ENCODE peak calls at places on chromosome 2, in five cellular contexts. F, N, R, H and K are unnamed samples.

GRCh38 chr2:235729182-235729929 is 235.5 kb downstream of the AGAP1 start:
- DNase-seq in F (no peak), N (no peak), R (no peak), H (no peak), K (no peak)

GRCh38 chr2:232689152-232689910 is 7.8 kb upstream of the GIGYF2 start:
- DNase-seq in F (no peak), R (no peak), N (no peak), H (no peak), K (peak)

GRCh38 chr2:122136071-122136470 is 380.6 kb downstream of the TSN start:
- DNase-seq in H (no peak), R (peak), N (peak), F (no peak), K (peak)

GRCh38 chr2:191630313-191630712 is 47.6 kb upstream of the NABP1 start:
- DNase-seq in F (no peak), N (no peak), R (no peak), H (no peak), K (no peak)

GRCh38 chr2:186629245-186629996 is 39.6 kb downstream of the ITGAV start:
- DNase-seq in H (no peak), F (no peak), N (no peak), R (no peak), K (no peak)

GRCh38 chr2:173109253-173110188 is 33.9 kb downstream of the MAP3K20 start:
- DNase-seq in F (no peak), N (no peak), R (peak), H (no peak), K (no peak)

GRCh38 chr2:95004702-95005101 is 20.8 kb upstream of the MAL start:
- DNase-seq in R (no peak), N (no peak), H (no peak), F (no peak), K (no peak)

GRCh38 chr2:24594283-24594682 is 103.2 kb downstream of the NCOA1 start:
- DNase-seq in H (no peak), F (no peak), R (no peak), N (no peak), K (no peak)

GRCh38 chr2:55093381-55093780 is 43.1 kb upstream of the RTN4 start:
- DNase-seq in F (no peak), H (no peak), R (no peak), N (no peak), K (no peak)

GRCh38 chr2:29259221-29259620 is 144.0 kb downstream of the CLIP4 start:
- DNase-seq in F (no peak), R (no peak), H (no peak), N (no peak), K (no peak)

GRCh38 chr2:4539121-4539520 is 835.7 kb downstream of the DCDC2C start:
- DNase-seq in N (no peak), F (no peak), H (no peak), R (no peak), K (no peak)

GRCh38 chr2:98909381-98910211 is 26.4 kb downstream of the CRACDL start:
- DNase-seq in H (peak), R (no peak), N (no peak), F (no peak), K (peak)

GRCh38 chr2:59529738-59530137 is 1023.7 kb downstream of the BCL11A start:
- DNase-seq in H (no peak), R (no peak), F (no peak), N (no peak), K (no peak)

GRCh38 chr2:223459328-223459939 is 142.7 kb downstream of the SCG2 start:
- DNase-seq in R (peak), F (no peak), H (peak), N (no peak), K (no peak)

GRCh38 chr2:191497822-191498221 is 180.1 kb upstream of the NABP1 start:
- DNase-seq in F (no peak), R (no peak), H (no peak), N (no peak), K (no peak)

GRCh38 chr2:109285244-109285651 is 156.2 kb downstream of the SH3RF3 start:
- DNase-seq in N (no peak), H (no peak), R (no peak), F (no peak), K (no peak)

GRCh38 chr2:20609349-20609994 is 41.4 kb downstream of the HS1BP3 start:
- DNase-seq in F (peak), H (no peak), R (no peak), N (no peak), K (no peak)

GRCh38 chr2:96090527-96090926 is 25.8 kb downstream of the ADRA2B start:
- DNase-seq in R (no peak), N (no peak), F (no peak), H (no peak), K (no peak)

GRCh38 chr2:48415765-48416515 is 114.0 kb upstream of the STON1 start:
- DNase-seq in R (no peak), H (no peak), F (no peak), N (no peak), K (peak)

GRCh38 chr2:221283896-221284295 is 288.2 kb downstream of the EPHA4 start:
- DNase-seq in H (no peak), R (no peak), F (no peak), N (no peak), K (no peak)

GRCh38 chr2:135056790-135057189 is 4.7 kb downstream of the RAB3GAP1 start:
- DNase-seq in H (no peak), R (peak), F (no peak), N (no peak), K (no peak)

GRCh38 chr2:201994973-201995638 is 38.5 kb upstream of the FZD7 start:
- DNase-seq in N (no peak), F (no peak), H (no peak), R (no peak), K (no peak)

GRCh38 chr2:153477096-153477555 is 1.4 kb downstream of the RPRM start:
- DNase-seq in H (peak), N (no peak), R (no peak), F (no peak), K (no peak)

GRCh38 chr2:232504438-232504837 is 15.8 kb upstream of the PRSS56 start:
- DNase-seq in H (peak), F (no peak), N (no peak), R (no peak), K (no peak)

GRCh38 chr2:23380562-23381065 is 4.4 kb upstream of the KLHL29 start:
- DNase-seq in R (no peak), H (no peak), N (peak), F (no peak), K (peak)

GRCh38 chr2:106816974-106817373 is 69.0 kb downstream of the ST6GAL2 start:
- DNase-seq in H (no peak), F (peak), R (no peak), N (no peak), K (no peak)

GRCh38 chr2:132547089-132547687 is 122.8 kb downstream of the LYPD1 start:
- DNase-seq in H (peak), R (peak), F (peak), N (peak), K (peak)

GRCh38 chr2:208359632-208359986 is 47.0 kb upstream of the PTH2R start:
- DNase-seq in R (no peak), F (no peak), N (peak), H (peak), K (no peak)

GRCh38 chr2:186919272-186919671 is 70.3 kb upstream of the ZSWIM2 start:
- DNase-seq in N (no peak), F (no peak), R (no peak), H (no peak), K (no peak)